ENCODE peak calls at places on chromosomes 13 and 19, in seven cellular contexts. K, Y, O, M, W, L and T are unnamed samples.

GRCh38 chr19:42465827-42466280 is 23.1 kb upstream of the CXCL17 start:
- DNase-seq in K (no peak), Y (no peak), O (peak), M (no peak), W (no peak), L (no peak), T (no peak)

GRCh38 chr13:34001357-34001756 is 183.4 kb downstream of the RFC3 start:
- DNase-seq in K (no peak), Y (no peak), O (no peak), M (no peak), W (no peak), L (no peak), T (no peak)

GRCh38 chr13:73369095-73369494 is 310.3 kb downstream of the KLF5 start:
- DNase-seq in K (no peak), Y (no peak), O (no peak), M (no peak), W (no peak), L (no peak), T (no peak)

GRCh38 chr19:32287811-32288227 is 57.6 kb upstream of the ZNF507 start:
- DNase-seq in K (peak), Y (peak), O (peak), M (peak), W (peak), L (peak), T (peak)

GRCh38 chr19:7811989-7812388 is 18.0 kb upstream of the EVI5L start:
- DNase-seq in K (peak), Y (no peak), O (no peak), M (no peak), W (no peak), L (no peak), T (no peak)

GRCh38 chr19:56476671-56477428 is at the start of gene ZNF667:
- DNase-seq in K (peak), Y (peak), O (peak), M (no peak), W (no peak), L (no peak), T (peak)

GRCh38 chr13:24038405-24038804 is 122.1 kb upstream of the SPATA13 start:
- DNase-seq in K (peak), Y (no peak), O (peak), M (no peak), W (no peak), L (peak), T (peak)

GRCh38 chr13:65460136-65460535 is 1770.0 kb downstream of the PCDH9 start:
- DNase-seq in K (peak), Y (no peak), O (no peak), M (no peak), W (no peak), L (no peak), T (peak)

GRCh38 chr19:23283925-23284324 is 33.7 kb upstream of the ZNF724 start:
- DNase-seq in K (peak), Y (no peak), O (peak), M (peak), W (peak), L (peak), T (peak)

GRCh38 chr19:609001-609340 is 19.3 kb downstream of the HCN2 start:
- DNase-seq in K (no peak), Y (no peak), O (no peak), M (no peak), W (no peak), L (no peak), T (no peak)

GRCh38 chr19:2429917-2430570 is 2.7 kb upstream of the TIMM13 start:
- DNase-seq in K (no peak), Y (no peak), O (no peak), M (no peak), W (no peak), L (no peak), T (no peak)

GRCh38 chr13:67119481-67119883 is 110.7 kb downstream of the PCDH9 start:
- DNase-seq in K (peak), Y (no peak), O (no peak), M (no peak), W (no peak), L (no peak), T (peak)

GRCh38 chr19:55210120-55210493 is 806 bp upstream of the PTPRH start:
- DNase-seq in K (peak), Y (no peak), O (no peak), M (no peak), W (no peak), L (no peak), T (peak)

GRCh38 chr13:67735651-67736050 is 505.5 kb upstream of the PCDH9 start:
- DNase-seq in K (no peak), Y (no peak), O (no peak), M (no peak), W (no peak), L (no peak), T (no peak)

DNA sequence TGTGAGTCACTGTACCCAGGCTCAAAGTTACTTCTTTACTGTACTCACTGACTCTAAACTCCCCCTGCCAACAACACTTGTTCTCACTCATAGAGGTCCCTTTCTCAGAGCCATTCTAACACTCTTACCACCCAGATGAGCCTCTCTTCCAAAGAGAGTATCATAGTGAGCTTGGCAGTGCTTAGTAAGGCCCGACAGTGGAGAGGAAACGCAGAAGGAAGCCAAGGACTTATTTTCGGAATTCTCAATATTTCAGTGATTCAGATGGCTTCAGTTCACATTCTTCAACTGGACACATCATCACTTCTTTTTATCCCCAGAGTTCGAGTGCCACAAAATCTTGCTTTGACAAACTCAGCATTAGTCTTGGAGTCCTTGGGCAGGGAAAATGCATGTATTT is 285.9 kb downstream of the DNAJC15 start:
- DNase-seq in K (peak), Y (no peak), O (no peak), M (no peak), W (no peak), L (no peak), T (no peak)
- H2BK120ac ChIP-seq in K (no peak), Y (no peak), O (no peak), M (no peak), W (no peak), L (no peak), T (no peak)

DNA sequence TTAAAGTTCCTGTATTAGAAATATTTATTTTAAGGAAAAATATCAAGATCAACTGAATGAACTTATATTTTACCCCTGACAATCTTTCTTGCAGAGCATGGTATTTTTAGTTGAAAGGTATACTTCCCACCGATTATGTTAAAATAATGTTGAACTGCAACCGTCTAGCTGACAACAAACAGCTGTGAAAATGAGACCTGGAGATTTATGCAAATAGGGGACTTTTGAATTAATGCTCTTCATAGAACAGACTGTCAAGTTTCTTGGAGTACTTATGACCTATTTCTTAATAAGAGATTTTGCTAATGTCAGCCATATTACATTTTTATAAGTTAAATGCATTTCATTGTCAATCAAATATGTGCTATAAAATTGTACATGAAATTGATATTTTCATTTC is 210.9 kb downstream of the NALCN start:
- DNase-seq in K (no peak), Y (no peak), O (no peak), M (no peak), W (no peak), L (no peak), T (no peak)
- H2BK120ac ChIP-seq in K (no peak), Y (no peak), O (no peak), M (no peak), W (no peak), L (no peak), T (no peak)

GRCh38 chr13:95403349-95404140 is 102.3 kb upstream of the ABCC4 start:
- DNase-seq in K (no peak), Y (peak), O (peak), M (peak), W (peak), L (no peak), T (peak)
- H2BK120ac ChIP-seq in K (peak), Y (no peak), O (no peak), M (no peak), W (no peak), L (no peak), T (peak)

GRCh38 chr19:13487985-13488384 is 18.3 kb downstream of the CACNA1A start:
- DNase-seq in K (no peak), Y (no peak), O (no peak), M (no peak), W (no peak), L (no peak), T (no peak)

GRCh38 chr19:13493516-13494310 is 12.6 kb downstream of the CACNA1A start:
- DNase-seq in K (peak), Y (no peak), O (no peak), M (no peak), W (no peak), L (no peak), T (no peak)

DNA sequence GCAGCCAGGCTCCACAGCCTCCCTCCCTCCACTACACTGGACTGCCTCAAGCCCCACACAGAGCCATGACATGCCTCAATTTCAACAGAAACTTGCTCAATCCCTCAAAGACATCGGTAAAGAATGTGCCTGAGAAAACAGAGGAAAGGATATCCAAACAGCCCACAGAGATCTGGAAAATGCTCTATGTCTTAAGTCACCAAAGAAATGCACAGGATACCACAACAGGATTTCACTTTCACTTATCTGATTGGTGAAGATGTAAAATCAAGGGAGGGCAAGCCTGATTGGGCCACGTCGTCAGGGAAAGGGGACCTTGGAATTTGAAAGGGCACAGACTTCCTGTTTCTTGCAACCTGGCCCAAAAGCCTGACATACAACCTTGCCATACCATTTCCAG is 14.2 kb downstream of the CACNA1A start:
- DNase-seq in K (peak), Y (no peak), O (peak), M (no peak), W (no peak), L (no peak), T (no peak)
- H2BK120ac ChIP-seq in K (no peak), Y (no peak), O (no peak), M (no peak), W (no peak), L (no peak), T (no peak)

DNA sequence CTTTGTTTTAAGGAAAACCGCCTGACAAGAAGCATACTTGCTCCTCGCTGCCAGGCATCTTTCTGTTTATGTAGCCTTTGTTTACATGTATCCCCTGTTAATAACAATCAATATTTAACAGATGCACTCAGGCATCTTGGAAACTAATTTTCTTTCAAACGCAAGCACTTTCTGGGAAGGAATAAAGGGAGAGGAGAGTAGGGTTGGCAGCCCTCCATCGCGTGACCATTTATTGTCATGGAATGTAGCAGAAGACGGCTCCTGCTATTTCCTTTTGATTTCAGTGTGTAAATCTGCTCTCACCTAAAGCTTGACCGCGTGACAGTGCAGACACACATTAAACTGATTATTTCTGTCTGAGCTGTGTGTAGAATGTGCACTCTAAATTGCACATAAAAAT is 223.3 kb upstream of the MAB21L1 start:
- DNase-seq in K (peak), Y (no peak), O (no peak), M (no peak), W (no peak), L (no peak), T (peak)
- H2BK120ac ChIP-seq in K (peak), Y (no peak), O (no peak), M (no peak), W (no peak), L (no peak), T (no peak)